ENCODE peak calls at places on chromosomes 4 and X, in five cellular contexts. U is small intestine; H is CD8-positive, alpha-beta memory T cell; L is brain microvascular endothelial cell; I is SJSA1. S is an unnamed sample.

GRCh38 chr4:68576272-68577100 is at the start of gene UGT2B17:
- DNase-seq in H (no peak), U (no peak), L (no peak), I (no peak), S (no peak)

GRCh38 chr4:156992943-156993342 is 21.3 kb upstream of the PDGFC start:
- DNase-seq in L (peak; percentile 25), U (no peak), I (no peak), H (no peak), S (no peak)

GRCh38 chrX:140064993-140065392 is 99.7 kb upstream of the CXorf66 start:
- DNase-seq in U (no peak), I (no peak), L (no peak), H (no peak), S (no peak)

GRCh38 chr4:64271601-64272081 is 137.6 kb downstream of the TECRL start:
- DNase-seq in H (no peak), L (no peak), I (no peak), U (peak; percentile 6), S (no peak)

GRCh38 chrX:12956704-12957541 is 18.0 kb upstream of the TMSB4X start:
- DNase-seq in H (peak; percentile 79), U (peak; percentile 53), I (no peak), L (no peak), S (peak; percentile 93)

GRCh38 chr4:120841580-120841979 is 80.9 kb downstream of the PRDM5 start:
- DNase-seq in I (no peak), U (no peak), H (no peak), L (no peak), S (no peak)

GRCh38 chr4:150769235-150769634 is 187.3 kb downstream of the MAB21L2 start:
- DNase-seq in U (peak; percentile 86), I (no peak), H (no peak), L (peak; percentile 62), S (no peak)

GRCh38 chr4:79620627-79621026 is 212.6 kb upstream of the GK2 start:
- DNase-seq in H (no peak), L (no peak), I (no peak), U (no peak), S (no peak)

GRCh38 chr4:104491396-104491821 is 3.3 kb downstream of the CXXC4 start:
- DNase-seq in I (peak; percentile 49), H (peak; percentile 58), L (no peak), U (peak; percentile 20), S (peak; percentile 28)

DNA sequence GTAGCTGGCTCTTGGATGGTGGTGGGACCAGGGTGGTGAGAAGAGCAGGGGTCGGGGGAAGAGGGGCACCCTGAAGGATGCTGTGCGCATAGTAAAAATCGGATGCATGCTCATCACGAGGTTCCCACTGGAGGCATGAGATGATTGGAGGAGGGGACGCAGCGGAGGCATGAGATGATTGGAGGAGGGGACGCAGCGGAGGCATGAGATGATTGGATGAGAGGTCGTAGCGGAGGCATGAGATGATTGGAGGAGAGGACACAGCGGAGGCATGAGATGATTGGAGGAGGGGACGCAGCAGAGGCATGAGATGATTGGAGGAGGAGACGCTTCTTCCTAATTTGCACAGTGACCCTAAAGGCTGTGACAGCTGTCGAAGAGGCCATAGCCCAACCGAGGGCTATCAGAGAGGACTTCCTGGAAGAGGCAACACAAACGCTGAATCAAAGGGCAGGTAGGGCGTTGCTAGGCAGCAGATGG is 106.7 kb downstream of the ADRA2C start:
- DNase-seq in U (no peak), I (peak; percentile 35), L (no peak), H (peak; percentile 23), S (no peak)
- H3K4me3 ChIP-seq in U (no peak overlapping the region), I (no peak overlapping the region), L (no peak overlapping the region), H (no peak overlapping the region), S (no peak overlapping the region)

GRCh38 chr4:18063079-18063478 is 41.5 kb upstream of the LCORL start:
- DNase-seq in I (no peak), U (no peak), L (no peak), H (no peak), S (no peak)
- H3K4me3 ChIP-seq in I (no peak overlapping the region), U (no peak overlapping the region), L (no peak overlapping the region), H (no peak overlapping the region), S (no peak overlapping the region)

DNA sequence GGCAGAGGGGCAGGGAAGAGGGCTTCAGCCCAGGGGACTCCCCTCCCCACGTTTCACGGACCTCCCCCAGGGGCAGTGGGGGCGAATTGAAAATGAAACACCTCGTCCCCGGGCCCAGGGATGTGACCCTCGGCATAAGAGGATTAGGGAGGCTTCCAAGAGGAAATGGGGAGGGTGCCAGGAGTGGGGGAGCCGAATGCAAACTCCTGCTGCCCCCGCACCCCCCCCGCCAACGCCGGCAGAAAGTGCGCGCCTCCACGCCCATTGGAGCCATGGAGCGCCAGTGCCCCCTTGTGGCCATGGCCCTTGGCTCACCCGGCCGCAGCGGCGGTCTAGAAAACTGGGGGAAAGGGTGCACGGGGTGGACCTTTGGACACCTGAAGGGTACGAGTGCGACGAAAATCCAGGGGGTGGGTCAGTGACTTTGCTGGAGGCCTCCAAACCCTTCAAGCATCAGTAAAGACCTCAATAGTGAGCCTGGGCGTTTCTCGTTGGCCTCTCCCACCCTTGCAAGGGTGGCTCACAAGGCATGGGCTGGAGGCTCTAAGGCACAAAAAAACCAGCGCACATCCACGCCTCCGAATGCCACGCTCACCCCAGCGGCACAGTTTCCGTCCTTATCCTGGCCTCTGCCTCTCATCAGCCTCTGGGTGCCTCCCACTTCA is 120.8 kb upstream of the PJA1 start:
- DNase-seq in H (peak; percentile 55), I (peak; percentile 46), L (no peak), U (peak; percentile 16), S (peak; percentile 3)
- H3K4me3 ChIP-seq in H (no peak overlapping the region), I (no peak overlapping the region), L (peak overlapping the region; percentile 37), U (peak overlapping the region; percentile 34), S (no peak overlapping the region)

DNA sequence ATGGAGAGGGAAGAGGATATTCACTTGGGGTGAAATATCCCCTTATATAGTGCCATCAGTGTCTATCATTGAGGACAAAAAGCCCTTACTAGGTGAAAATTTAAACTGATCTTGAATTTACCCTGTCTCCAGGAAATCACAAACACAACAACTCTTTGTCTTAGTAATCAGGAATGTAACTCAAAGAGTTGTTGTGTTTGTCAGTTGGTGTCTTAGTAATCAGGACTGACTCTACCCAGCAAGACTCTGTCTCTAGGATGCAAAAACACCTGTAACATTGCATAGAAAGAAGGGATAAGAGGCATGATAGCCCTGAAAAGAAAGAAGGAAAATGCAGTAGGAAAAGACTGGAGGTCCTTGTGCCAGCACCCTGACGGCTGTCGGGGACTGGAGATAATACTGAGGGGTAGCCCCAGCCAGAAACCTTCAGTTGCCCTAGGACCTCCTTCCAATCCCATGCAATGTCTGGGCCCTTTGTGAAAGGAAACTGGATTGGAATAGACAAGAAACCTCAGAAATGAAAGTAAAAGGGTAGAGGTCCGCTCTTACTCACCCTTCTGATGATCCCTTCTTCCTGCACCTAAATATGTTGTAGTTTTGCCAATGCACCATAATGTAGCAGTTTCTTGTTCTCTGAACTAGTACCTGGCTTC is 45.3 kb downstream of the HMGB2 start:
- DNase-seq in U (peak; percentile 10), L (no peak), I (no peak), H (no peak), S (no peak)
- H3K4me3 ChIP-seq in U (no peak overlapping the region), L (no peak overlapping the region), I (no peak overlapping the region), H (peak overlapping the region; percentile 14), S (peak overlapping the region; percentile 10)

DNA sequence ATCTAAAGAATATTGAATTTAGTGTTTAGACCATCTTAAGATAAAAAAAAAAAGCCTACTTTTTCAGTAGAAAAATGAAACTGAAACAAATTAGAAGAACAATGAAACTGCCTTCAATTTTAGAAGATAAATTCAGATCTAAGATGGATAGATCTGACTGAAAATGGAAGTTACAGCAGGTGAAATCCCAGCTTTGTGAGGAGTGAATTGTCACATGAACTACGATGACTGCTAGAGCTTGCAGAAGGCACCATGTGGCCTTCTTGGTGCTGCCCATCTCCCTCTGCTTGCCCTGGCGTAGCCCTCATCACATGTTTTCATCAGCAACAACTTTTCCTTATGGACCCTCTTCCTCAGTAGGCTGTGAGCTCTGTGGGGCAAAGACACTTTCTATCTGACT is 51.4 kb upstream of the EMCN start:
- DNase-seq in H (no peak), U (no peak), L (no peak), I (no peak), S (no peak)
- H3K4me3 ChIP-seq in H (no peak overlapping the region), U (no peak overlapping the region), L (no peak overlapping the region), I (no peak overlapping the region), S (no peak overlapping the region)

GRCh38 chr4:139815646-139816601 is 150.3 kb downstream of the MGST2 start:
- DNase-seq in H (no peak), L (peak; percentile 77), U (no peak), I (peak; percentile 87), S (no peak)
- H3K4me3 ChIP-seq in H (no peak overlapping the region), L (peak overlapping the region; percentile 66), U (no peak overlapping the region), I (peak overlapping the region; percentile 36), S (no peak overlapping the region)

DNA sequence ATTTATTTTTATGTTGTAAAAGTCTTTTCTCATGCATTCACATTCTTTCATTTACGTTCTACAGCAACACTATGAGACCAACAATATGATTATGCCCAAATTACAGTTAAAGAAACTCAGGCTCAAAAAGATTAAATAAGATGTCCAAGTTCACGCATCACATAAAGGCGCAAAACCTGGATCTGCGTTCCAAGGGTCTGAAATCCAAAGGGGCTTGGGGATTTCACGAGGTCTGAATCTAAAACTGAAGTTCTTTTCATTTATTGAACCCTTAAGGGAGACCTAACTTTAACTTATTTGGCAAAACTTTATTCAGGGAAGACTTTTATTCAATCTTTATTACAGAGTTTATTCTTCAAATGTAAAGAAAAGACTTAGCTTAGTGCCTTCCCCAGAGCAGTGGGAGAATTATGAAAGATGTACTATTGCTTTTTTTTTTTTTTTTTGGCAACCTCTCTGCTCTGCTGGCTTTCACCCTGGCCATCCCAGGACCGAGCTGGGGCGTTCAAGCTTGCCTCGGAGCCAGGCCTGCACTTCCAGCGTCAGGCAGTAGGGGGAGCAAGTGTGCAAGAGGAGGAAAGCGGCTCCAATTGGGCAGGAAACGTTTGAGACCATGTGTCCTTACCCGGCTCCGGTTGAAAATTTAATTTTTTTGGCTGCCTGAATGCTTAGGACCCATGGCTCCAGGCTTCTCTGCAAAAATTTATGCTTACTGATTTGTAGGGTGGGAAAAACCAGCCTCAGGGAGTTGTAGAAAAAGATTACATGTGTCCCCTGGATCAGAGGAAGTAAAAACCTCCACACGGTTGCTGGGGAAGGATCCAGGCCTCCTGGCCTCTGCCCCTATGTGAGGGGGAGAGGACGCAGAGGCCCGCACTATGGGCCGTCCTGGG is 344.3 kb upstream of the KLF3 start:
- DNase-seq in L (peak; percentile 85), U (peak; percentile 92), H (peak; percentile 90), I (peak; percentile 82), S (peak; percentile 78)
- H3K4me3 ChIP-seq in L (no peak overlapping the region), U (peak overlapping the region; percentile 19), H (peak overlapping the region; percentile 43), I (no peak overlapping the region), S (no peak overlapping the region)

GRCh38 chr4:119623025-119623424 is 5.6 kb downstream of the PDE5A start:
- DNase-seq in L (no peak), I (no peak), H (no peak), U (no peak), S (no peak)
- H3K4me3 ChIP-seq in L (no peak overlapping the region), I (no peak overlapping the region), H (no peak overlapping the region), U (no peak overlapping the region), S (no peak overlapping the region)

S was measured in Jurkat, Clone E6-1.